ENCODE peak calls at places on chromosomes 6 and 20, in ten cellular contexts. Q is amygdala, K is Calu3, Y is HFFc6, G is adipocyte, H is NCI-H774, W is aorta, I is NCI-H748 treated with DMSO at 0.1 percent for 48 hours, F is pons, O is T follicular helper cell. X is an unnamed sample.

GRCh38 chr20:46545077-46545826 is 5.2 kb downstream of the OCSTAMP start:
- DNase-seq in Q (no peak), K (no peak), Y (no peak), G (no peak), H (no peak), W (no peak), I (no peak), F (peak), O (no peak), X (no peak)

GRCh38 chr6:6414946-6415345 is 94.5 kb upstream of the F13A1 start:
- DNase-seq in Q (no peak), K (no peak), Y (no peak), G (no peak), H (no peak), W (no peak), I (no peak), F (no peak), O (no peak), X (no peak)

GRCh38 chr20:63703976-63704748 is 3.6 kb downstream of the ARFRP1 start:
- DNase-seq in Q (no peak), K (no peak), Y (no peak), G (no peak), H (no peak), W (peak), I (no peak), F (no peak), O (no peak), X (no peak)

GRCh38 chr20:17202668-17203067 is 24.2 kb upstream of the PCSK2 start:
- DNase-seq in Q (no peak), K (no peak), Y (no peak), G (no peak), H (no peak), W (no peak), I (no peak), F (no peak), O (no peak), X (no peak)

GRCh38 chr6:165159459-165159858 is 149.9 kb downstream of the C6orf118 start:
- DNase-seq in Q (no peak), K (no peak), Y (no peak), G (no peak), H (no peak), W (no peak), I (no peak), F (no peak), O (no peak), X (no peak)

GRCh38 chr6:84728602-84729001 is 35.8 kb downstream of the TBX18 start:
- DNase-seq in Q (no peak), K (no peak), Y (peak), G (no peak), H (no peak), W (no peak), I (no peak), F (no peak), O (no peak), X (no peak)

GRCh38 chr20:61442075-61442670 is 190.1 kb downstream of the CDH4 start:
- DNase-seq in Q (no peak), K (no peak), Y (no peak), G (no peak), H (no peak), W (no peak), I (peak), F (no peak), O (no peak), X (no peak)

GRCh38 chr20:56362833-56363413 is 4.1 kb downstream of the FAM210B start:
- DNase-seq in Q (no peak), K (no peak), Y (no peak), G (no peak), H (no peak), W (no peak), I (no peak), F (no peak), O (no peak), X (no peak)

GRCh38 chr20:62120990-62121775 is 1.1 kb upstream of the LSM14B start:
- DNase-seq in Q (peak), K (no peak), Y (peak), G (peak), H (no peak), W (peak), I (no peak), F (no peak), O (no peak), X (no peak)

GRCh38 chr6:86251106-86251505 is 608.4 kb upstream of the SYNCRIP start:
- DNase-seq in Q (no peak), K (no peak), Y (no peak), G (no peak), H (no peak), W (no peak), I (no peak), F (no peak), O (no peak), X (no peak)

GRCh38 chr6:127190552-127190951 is 72.1 kb downstream of the RSPO3 start:
- DNase-seq in Q (no peak), K (no peak), Y (peak), G (peak), H (peak), W (no peak), I (no peak), F (peak), O (no peak), X (no peak)

GRCh38 chr20:8447262-8448120 is 315.4 kb downstream of the PLCB1 start:
- DNase-seq in Q (no peak), K (no peak), Y (peak), G (no peak), H (no peak), W (no peak), I (no peak), F (no peak), O (no peak), X (no peak)

GRCh38 chr20:62980970-62981369 is 25.8 kb downstream of the BHLHE23 start:
- DNase-seq in Q (peak), K (no peak), Y (no peak), G (peak), H (peak), W (no peak), I (no peak), F (no peak), O (peak), X (no peak)

GRCh38 chr6:106027760-106028159 is 58.4 kb upstream of the PRDM1 start:
- DNase-seq in Q (no peak), K (no peak), Y (no peak), G (no peak), H (no peak), W (no peak), I (no peak), F (no peak), O (no peak), X (no peak)

GRCh38 chr20:49562341-49563014 is 5.5 kb downstream of the PTGIS start:
- DNase-seq in Q (no peak), K (peak), Y (peak), G (peak), H (no peak), W (peak), I (no peak), F (no peak), O (no peak), X (peak)

GRCh38 chr6:74534485-74535211 is 671.2 kb downstream of the COL12A1 start:
- DNase-seq in Q (no peak), K (peak), Y (no peak), G (peak), H (no peak), W (no peak), I (no peak), F (no peak), O (no peak), X (no peak)

GRCh38 chr6:111844376-111844775 is 28.9 kb downstream of the FYN start:
- DNase-seq in Q (no peak), K (no peak), Y (no peak), G (no peak), H (no peak), W (no peak), I (no peak), F (no peak), O (no peak), X (no peak)

GRCh38 chr6:37126961-37127360 is 43.0 kb upstream of the PIM1 start:
- DNase-seq in Q (no peak), K (no peak), Y (no peak), G (no peak), H (no peak), W (no peak), I (no peak), F (no peak), O (no peak), X (no peak)

GRCh38 chr6:14747881-14748520 is 497.9 kb upstream of the JARID2 start:
- DNase-seq in Q (no peak), K (no peak), Y (no peak), G (no peak), H (no peak), W (no peak), I (no peak), F (no peak), O (no peak), X (no peak)

GRCh38 chr6:148407372-148407771 is 64.7 kb downstream of the SASH1 start:
- DNase-seq in Q (no peak), K (no peak), Y (peak), G (peak), H (no peak), W (peak), I (no peak), F (no peak), O (no peak), X (no peak)

X was measured in body of pancreas.